ENCODE peak calls at places on chromosomes 13 and 19, in eight cellular contexts. One of them, this sample, is unnamed.

GRCh38 chr13:79943633-79944032 is 397.3 kb downstream of the SPRY2 start:
- DNase-seq in tibial nerve: no peak
- DNase-seq in NCI-H69: no peak
- DNase-seq in KBM-7: no peak
- DNase-seq in astrocyte of the hippocampus: no peak
- DNase-seq in activated CD4-positive, alpha-beta T cell treated with anti-CD3 and anti-CD28 coated beads for 36 hours: no peak
- DNase-seq in skeletal muscle cell: no peak
- DNase-seq in activated T-helper 1 cell treated with Interleukin-2 at 50 U/mL for 16 hours: no peak
- DNase-seq in this sample: no peak

GRCh38 chr13:24307211-24308067 is 1.9 kb upstream of the C1QTNF9 start:
- DNase-seq in tibial nerve: no peak
- DNase-seq in NCI-H69: peak
- DNase-seq in KBM-7: no peak
- DNase-seq in astrocyte of the hippocampus: peak
- DNase-seq in activated CD4-positive, alpha-beta T cell treated with anti-CD3 and anti-CD28 coated beads for 36 hours: no peak
- DNase-seq in skeletal muscle cell: no peak
- DNase-seq in activated T-helper 1 cell treated with Interleukin-2 at 50 U/mL for 16 hours: no peak
- DNase-seq in this sample: no peak

GRCh38 chr19:22532388-22533310 is 101.5 kb upstream of the ZNF492 start:
- DNase-seq in tibial nerve: peak
- DNase-seq in NCI-H69: no peak
- DNase-seq in KBM-7: no peak
- DNase-seq in astrocyte of the hippocampus: no peak
- DNase-seq in activated CD4-positive, alpha-beta T cell treated with anti-CD3 and anti-CD28 coated beads for 36 hours: no peak
- DNase-seq in skeletal muscle cell: no peak
- DNase-seq in activated T-helper 1 cell treated with Interleukin-2 at 50 U/mL for 16 hours: no peak
- DNase-seq in this sample: no peak

GRCh38 chr13:38262211-38262610 is 87.4 kb upstream of the UFM1 start:
- DNase-seq in tibial nerve: no peak
- DNase-seq in NCI-H69: no peak
- DNase-seq in KBM-7: no peak
- DNase-seq in astrocyte of the hippocampus: no peak
- DNase-seq in activated CD4-positive, alpha-beta T cell treated with anti-CD3 and anti-CD28 coated beads for 36 hours: no peak
- DNase-seq in skeletal muscle cell: peak
- DNase-seq in activated T-helper 1 cell treated with Interleukin-2 at 50 U/mL for 16 hours: no peak
- DNase-seq in this sample: no peak

GRCh38 chr19:39582442-39582841 is 19.9 kb upstream of the LGALS13 start:
- DNase-seq in tibial nerve: no peak
- DNase-seq in NCI-H69: no peak
- DNase-seq in KBM-7: no peak
- DNase-seq in astrocyte of the hippocampus: no peak
- DNase-seq in activated CD4-positive, alpha-beta T cell treated with anti-CD3 and anti-CD28 coated beads for 36 hours: peak
- DNase-seq in skeletal muscle cell: no peak
- DNase-seq in activated T-helper 1 cell treated with Interleukin-2 at 50 U/mL for 16 hours: no peak
- DNase-seq in this sample: no peak

GRCh38 chr13:93603043-93603442 is 376.4 kb downstream of the GPC6 start:
- DNase-seq in tibial nerve: no peak
- DNase-seq in NCI-H69: peak
- DNase-seq in KBM-7: no peak
- DNase-seq in astrocyte of the hippocampus: peak
- DNase-seq in activated CD4-positive, alpha-beta T cell treated with anti-CD3 and anti-CD28 coated beads for 36 hours: no peak
- DNase-seq in skeletal muscle cell: peak
- DNase-seq in activated T-helper 1 cell treated with Interleukin-2 at 50 U/mL for 16 hours: no peak
- DNase-seq in this sample: no peak

GRCh38 chr13:57137631-57138030 is 3.1 kb upstream of the PRR20A start:
- DNase-seq in tibial nerve: no peak
- DNase-seq in NCI-H69: no peak
- DNase-seq in KBM-7: no peak
- DNase-seq in astrocyte of the hippocampus: no peak
- DNase-seq in activated CD4-positive, alpha-beta T cell treated with anti-CD3 and anti-CD28 coated beads for 36 hours: no peak
- DNase-seq in skeletal muscle cell: no peak
- DNase-seq in activated T-helper 1 cell treated with Interleukin-2 at 50 U/mL for 16 hours: no peak
- DNase-seq in this sample: no peak

GRCh38 chr19:45847661-45848060 is 15.3 kb downstream of the SYMPK start:
- DNase-seq in tibial nerve: no peak
- DNase-seq in NCI-H69: no peak
- DNase-seq in KBM-7: no peak
- DNase-seq in astrocyte of the hippocampus: no peak
- DNase-seq in activated CD4-positive, alpha-beta T cell treated with anti-CD3 and anti-CD28 coated beads for 36 hours: no peak
- DNase-seq in skeletal muscle cell: no peak
- DNase-seq in activated T-helper 1 cell treated with Interleukin-2 at 50 U/mL for 16 hours: no peak
- DNase-seq in this sample: no peak

GRCh38 chr13:33409673-33410072 is 124.1 kb upstream of the STARD13 start:
- DNase-seq in tibial nerve: no peak
- DNase-seq in NCI-H69: no peak
- DNase-seq in KBM-7: peak
- DNase-seq in astrocyte of the hippocampus: no peak
- DNase-seq in activated CD4-positive, alpha-beta T cell treated with anti-CD3 and anti-CD28 coated beads for 36 hours: no peak
- DNase-seq in skeletal muscle cell: no peak
- DNase-seq in activated T-helper 1 cell treated with Interleukin-2 at 50 U/mL for 16 hours: no peak
- DNase-seq in this sample: no peak